ENCODE peak calls at places on chromosome 7, in eight cellular contexts. T is brain microvascular endothelial cell; M is stimulated activated naive B cell treated with anti-CD40 and anti-IgM and Interleukin-4, amounts not matched to agents 10 μg/mL and 1 μg/mL and 100 μg/mL, for 72 hours; J is activated naive CD8-positive, alpha-beta T cell treated with anti-CD3 and anti-CD28 coated beads, Interleukin-2, amount 50 U/mL, for 24 hours; P is RPMI7951; H is NCI-H2081; X is non-pigmented ciliary epithelial cell; F is kidney tubule cell. R is an unnamed sample.

GRCh38 chr7:69598487-69599148 is 343 bp downstream of the AUTS2 start:
- DNase-seq in T (no peak), F (no peak), H (peak; percentile 61), X (no peak), P (no peak), M (peak; percentile 6), J (no peak), R (peak; percentile 35)

GRCh38 chr7:27873981-27874957 is 134.3 kb downstream of the TAX1BP1 start:
- DNase-seq in P (peak; percentile 85), M (no peak), X (no peak), T (peak; percentile 27), F (peak; percentile 99), H (no peak), J (no peak), R (peak; percentile 39)

GRCh38 chr7:106225856-106226255 is 58.9 kb downstream of the NAMPT start:
- DNase-seq in H (no peak), J (no peak), T (no peak), X (no peak), M (no peak), F (no peak), P (no peak), R (no peak)

GRCh38 chr7:133024604-133025003 is 57.3 kb downstream of the CHCHD3 start:
- DNase-seq in X (no peak), F (no peak), P (no peak), J (no peak), M (no peak), T (no peak), H (no peak), R (no peak)

GRCh38 chr7:84162125-84162524 is 32.5 kb downstream of the SEMA3A start:
- DNase-seq in J (no peak), H (no peak), X (no peak), M (no peak), T (no peak), F (no peak), P (no peak), R (no peak)

GRCh38 chr7:46386428-46387399 is 465.6 kb upstream of the IGFBP3 start:
- DNase-seq in H (no peak), P (peak; percentile 29), X (no peak), M (no peak), J (no peak), F (peak; percentile 19), T (peak; percentile 79), R (no peak)

GRCh38 chr7:12415072-12415471 is 11.4 kb upstream of the VWDE start:
- DNase-seq in J (no peak), X (no peak), T (no peak), M (no peak), F (no peak), H (no peak), P (no peak), R (no peak)

GRCh38 chr7:128849156-128849515 is 13.5 kb upstream of the ATP6V1F start:
- DNase-seq in T (no peak), J (no peak), H (no peak), F (no peak), P (no peak), X (no peak), M (no peak), R (no peak)

GRCh38 chr7:16416289-16417282 is 4.8 kb downstream of the CRPPA start:
- DNase-seq in J (no peak), H (no peak), F (peak; percentile 75), M (no peak), X (peak; percentile 55), P (peak; percentile 85), T (peak; percentile 54), R (peak; percentile 44)

GRCh38 chr7:620052-620451 is 100.4 kb upstream of the PDGFA start:
- DNase-seq in T (peak; percentile 68), M (no peak), P (peak; percentile 78), J (no peak), X (peak; percentile 43), F (peak; percentile 50), H (no peak), R (no peak)

GRCh38 chr7:100975391-100975821 is 6.0 kb downstream of the MUC12 start:
- DNase-seq in M (no peak), X (no peak), F (no peak), H (peak; percentile 20), J (no peak), P (no peak), T (no peak), R (no peak)

GRCh38 chr7:2504818-2505375 is 14.7 kb upstream of the LFNG start:
- DNase-seq in M (no peak), P (no peak), T (no peak), F (no peak), H (no peak), X (no peak), J (no peak), R (no peak)

GRCh38 chr7:83547526-83547925 is 101.4 kb downstream of the SEMA3E start:
- DNase-seq in J (no peak), H (peak; percentile 98), P (no peak), T (peak; percentile 46), F (peak; percentile 92), M (no peak), X (peak; percentile 49), R (peak; percentile 21)

GRCh38 chr7:120539321-120539720 is 266.3 kb downstream of the KCND2 start:
- DNase-seq in X (no peak), H (no peak), T (no peak), P (no peak), M (no peak), J (no peak), F (no peak), R (no peak)

GRCh38 chr7:155490697-155491628 is 33.0 kb downstream of the EN2 start:
- DNase-seq in P (peak; percentile 45), F (peak; percentile 75), H (no peak), M (peak; percentile 64), J (peak; percentile 52), X (no peak), T (no peak), R (peak; percentile 66)

GRCh38 chr7:76230214-76230613 is 28.5 kb downstream of the SRRM3 start:
- DNase-seq in T (no peak), F (no peak), P (no peak), J (no peak), M (no peak), X (no peak), H (no peak), R (no peak)

GRCh38 chr7:158710651-158711102 is 6.1 kb upstream of the NCAPG2 start:
- DNase-seq in J (no peak), M (no peak), H (no peak), P (peak; percentile 91), X (peak; percentile 66), T (peak; percentile 94), F (no peak), R (peak; percentile 66)

GRCh38 chr7:130366561-130366960 is 13.7 kb upstream of the CPA1 start:
- DNase-seq in T (no peak), X (no peak), P (no peak), F (peak; percentile 21), M (no peak), J (no peak), H (no peak), R (no peak)

GRCh38 chr7:69256634-69257081 is 341.6 kb upstream of the AUTS2 start:
- DNase-seq in J (no peak), M (peak; percentile 2), F (no peak), X (no peak), H (no peak), T (no peak), P (peak; percentile 67), R (no peak)

GRCh38 chr7:40742270-40742669 is 607.5 kb downstream of the SUGCT start:
- DNase-seq in X (no peak), T (no peak), P (no peak), H (no peak), M (no peak), J (no peak), F (no peak), R (no peak)

GRCh38 chr7:140393756-140394306 is 4.5 kb downstream of the SLC37A3 start:
- DNase-seq in F (no peak), T (no peak), J (no peak), H (no peak), M (no peak), P (no peak), X (no peak), R (no peak)

GRCh38 chr7:30750574-30751256 is 1.2 kb upstream of the INMT start:
- DNase-seq in T (peak; percentile 64), M (no peak), X (peak; percentile 22), J (no peak), P (peak; percentile 100), F (no peak), H (peak; percentile 9), R (no peak)

GRCh38 chr7:651032-651728 is 75.3 kb upstream of the DNAAF5 start:
- DNase-seq in J (no peak), T (no peak), P (no peak), H (no peak), F (no peak), X (no peak), M (peak; percentile 11), R (no peak)

R was measured in foreskin melanocyte.